ENCODE peak calls at places on chromosome 6, in five cellular contexts. L is A673, N is GM13977, D is GM10248, J is HL-60. O is an unnamed sample.

GRCh38 chr6:49497308-49497707 is 2.4 kb upstream of the GLYATL3 start:
- DNase-seq in L (no peak), N (no peak), J (no peak), D (no peak), O (no peak)

GRCh38 chr6:151160869-151161268 is 78.9 kb upstream of the AKAP12 start:
- DNase-seq in N (no peak), L (no peak), J (no peak), D (no peak), O (no peak)

GRCh38 chr6:161503570-161503969 is 229.7 kb upstream of the AGPAT4 start:
- DNase-seq in N (no peak), J (no peak), L (no peak), D (no peak), O (no peak)

GRCh38 chr6:109526905-109527628 is 44.0 kb upstream of the ZBTB24 start:
- DNase-seq in J (no peak), D (peak), L (peak), N (peak), O (peak)

GRCh38 chr6:27250955-27251671 is 3.6 kb downstream of the PRSS16 start:
- DNase-seq in D (peak), L (peak), J (peak), N (peak), O (no peak)

GRCh38 chr6:137681445-137682009 is 185.5 kb upstream of the TNFAIP3 start:
- DNase-seq in L (no peak), J (no peak), N (no peak), D (no peak), O (no peak)

GRCh38 chr6:147135211-147135672 is 69.0 kb upstream of the STXBP5 start:
- DNase-seq in L (no peak), D (no peak), N (no peak), J (peak), O (no peak)

GRCh38 chr6:150720774-150721233 is 121.1 kb downstream of the PLEKHG1 start:
- DNase-seq in J (no peak), L (peak), N (peak), D (peak), O (peak)

GRCh38 chr6:33781105-33781975 is 7.6 kb downstream of the LEMD2 start:
- DNase-seq in N (no peak), J (no peak), D (no peak), L (no peak), O (peak)

GRCh38 chr6:139903411-139904157 is 529.1 kb upstream of the CITED2 start:
- DNase-seq in D (peak), L (no peak), N (peak), J (peak), O (no peak)

GRCh38 chr6:98769546-98769945 is 64.8 kb upstream of the POU3F2 start:
- DNase-seq in N (no peak), L (peak), D (no peak), J (no peak), O (peak)

GRCh38 chr6:88492824-88493223 is 326.7 kb upstream of the CNR1 start:
- DNase-seq in N (no peak), J (no peak), D (no peak), L (peak), O (peak)

GRCh38 chr6:141744194-141744925 is 388.4 kb upstream of the GJE1 start:
- DNase-seq in J (no peak), D (no peak), L (no peak), N (no peak), O (no peak)

GRCh38 chr6:39892490-39893129 is 41.7 kb downstream of the MOCS1 start:
- DNase-seq in D (peak), N (peak), J (no peak), L (peak), O (peak)

GRCh38 chr6:129699661-129700060 is 10.3 kb downstream of the ARHGAP18 start:
- DNase-seq in L (no peak), D (no peak), J (no peak), N (no peak), O (no peak)

GRCh38 chr6:32223258-32224235 is at the start of gene NOTCH4:
- DNase-seq in N (no peak), J (no peak), L (no peak), D (no peak), O (no peak)

GRCh38 chr6:108118791-108119211 is 44.3 kb upstream of the OSTM1 start:
- DNase-seq in N (peak), L (peak), D (no peak), J (no peak), O (no peak)

GRCh38 chr6:16184129-16184528 is 54.3 kb upstream of the GMPR start:
- DNase-seq in L (peak), J (no peak), D (peak), N (peak), O (no peak)

GRCh38 chr6:33207569-33208088 is 671 bp upstream of the RING1 start:
- DNase-seq in D (no peak), L (peak), N (no peak), J (no peak), O (no peak)

GRCh38 chr6:43911625-43912577 is 141.9 kb downstream of the VEGFA start:
- DNase-seq in J (no peak), D (no peak), N (no peak), L (no peak), O (no peak)

GRCh38 chr6:156111913-156112312 is 656.3 kb upstream of the NOX3 start:
- DNase-seq in L (no peak), N (no peak), D (no peak), J (no peak), O (no peak)

GRCh38 chr6:157134402-157135074 is 188.8 kb downstream of the TMEM242 start:
- DNase-seq in N (no peak), J (no peak), D (no peak), L (no peak), O (no peak)

GRCh38 chr6:128554302-128554701 is 33.9 kb upstream of the PTPRK start:
- DNase-seq in L (peak), J (no peak), N (no peak), D (no peak), O (no peak)

GRCh38 chr6:32086661-32087573 is 22.2 kb downstream of the TNXB start:
- DNase-seq in D (peak), N (peak), J (peak), L (peak), O (peak)

GRCh38 chr6:151029976-151030375 is 164.5 kb downstream of the MTHFD1L start:
- DNase-seq in N (no peak), D (no peak), J (no peak), L (no peak), O (no peak)

GRCh38 chr6:36718560-36718959 is 20.9 kb downstream of the RAB44 start:
- DNase-seq in N (no peak), L (no peak), J (no peak), D (no peak), O (no peak)

GRCh38 chr6:117568247-117568646 is 34.1 kb downstream of the GOPC start:
- DNase-seq in L (no peak), N (no peak), J (no peak), D (no peak), O (no peak)

GRCh38 chr6:41153992-41154625 is at the start of gene TREML1:
- DNase-seq in L (no peak), J (no peak), N (no peak), D (no peak), O (no peak)

GRCh38 chr6:155216312-155217028 is 47.3 kb upstream of the CLDN20 start:
- DNase-seq in N (no peak), D (no peak), L (no peak), J (no peak), O (no peak)

GRCh38 chr6:97437087-97437486 is 154.1 kb upstream of the MMS22L start:
- DNase-seq in J (no peak), N (peak), L (peak), D (peak), O (no peak)

GRCh38 chr6:68951350-68951749 is 316.3 kb downstream of the ADGRB3 start:
- DNase-seq in D (no peak), J (no peak), L (no peak), N (no peak), O (no peak)
- TF ChIP-seq CTCF in D (no peak), J (no peak), L (no peak), N (no peak), O (no peak)

GRCh38 chr6:10453596-10453995 is 38.7 kb upstream of the TFAP2A start:
- DNase-seq in L (no peak), J (no peak), N (no peak), D (no peak), O (no peak)
- TF ChIP-seq CTCF in L (no peak), J (no peak), N (no peak), D (no peak), O (no peak)

GRCh38 chr6:99833034-99833433 is 161.0 kb downstream of the MCHR2 start:
- DNase-seq in N (no peak), J (no peak), L (no peak), D (no peak), O (no peak)
- TF ChIP-seq CTCF in N (no peak), J (no peak), L (no peak), D (no peak), O (no peak)

GRCh38 chr6:19873031-19873430 is 35.9 kb downstream of the ID4 start:
- DNase-seq in D (no peak), N (no peak), J (no peak), L (peak), O (no peak)
- TF ChIP-seq CTCF in D (no peak), N (no peak), J (no peak), L (peak), O (no peak)

GRCh38 chr6:45619211-45619760 is 241.6 kb upstream of the SUPT3H start:
- DNase-seq in J (no peak), D (no peak), L (no peak), N (no peak), O (no peak)
- TF ChIP-seq CTCF in J (no peak), D (no peak), L (no peak), N (no peak), O (no peak)

O was measured in astrocyte of the cerebellum.